ENCODE peak calls at places on chromosomes 1 and 21, in seven cellular contexts. Y is A549, A is sigmoid colon, X is Panc1, S is testis, G is gastrocnemius medialis, O is astrocyte. C is an unnamed sample.

GRCh38 chr1:207309775-207310273 is 11.7 kb upstream of the CD55 start:
- DNase-seq in X (peak), G (peak), A (no peak), Y (peak), S (peak), O (peak), C (peak)

GRCh38 chr1:218380125-218380977 is 35.2 kb downstream of the TGFB2 start:
- DNase-seq in O (peak), X (no peak), S (peak), Y (peak), G (no peak), A (no peak), C (peak)

GRCh38 chr1:186658999-186659398 is 21.2 kb downstream of the PTGS2 start:
- DNase-seq in O (no peak), Y (no peak), G (no peak), S (no peak), X (no peak), A (no peak), C (no peak)

GRCh38 chr1:41741244-41741643 is 177.5 kb downstream of the HIVEP3 start:
- DNase-seq in Y (no peak), X (no peak), S (no peak), G (no peak), A (no peak), O (no peak), C (no peak)

GRCh38 chr1:2548068-2548589 is 8.0 kb upstream of the TNFRSF14 start:
- DNase-seq in Y (peak), G (peak), A (peak), O (peak), X (no peak), S (peak), C (no peak)

GRCh38 chr1:11634759-11635158 is 19.5 kb downstream of the FBXO2 start:
- DNase-seq in O (no peak), X (no peak), S (no peak), G (no peak), A (no peak), Y (no peak), C (no peak)

GRCh38 chr1:869499-870244 is 54.1 kb upstream of the SAMD11 start:
- DNase-seq in O (no peak), X (no peak), Y (peak), G (peak), S (peak), A (peak), C (no peak)

GRCh38 chr1:15341228-15341627 is 68.5 kb upstream of the EFHD2 start:
- DNase-seq in X (no peak), O (no peak), A (no peak), S (no peak), G (no peak), Y (no peak), C (no peak)

GRCh38 chr1:76784502-76784901 is 82.8 kb upstream of the ST6GALNAC5 start:
- DNase-seq in S (no peak), X (no peak), Y (no peak), O (no peak), A (no peak), G (no peak), C (no peak)

GRCh38 chr1:199954701-199955100 is 72.8 kb upstream of the NR5A2 start:
- DNase-seq in X (no peak), O (no peak), A (no peak), G (no peak), Y (no peak), S (peak), C (no peak)

GRCh38 chr1:235960799-235961198 is 94.1 kb upstream of the LYST start:
- DNase-seq in X (no peak), Y (no peak), A (no peak), S (no peak), O (no peak), G (no peak), C (no peak)

GRCh38 chr1:48977273-48977672 is 200.6 kb upstream of the BEND5 start:
- DNase-seq in Y (no peak), O (no peak), G (no peak), S (no peak), A (no peak), X (no peak), C (no peak)

GRCh38 chr1:54970901-54971300 is 9.5 kb upstream of the TMEM61 start:
- DNase-seq in Y (no peak), X (no peak), A (no peak), O (no peak), G (no peak), S (no peak), C (no peak)

GRCh38 chr1:162997499-162998285 is 71.5 kb upstream of the RGS4 start:
- DNase-seq in Y (no peak), A (no peak), G (no peak), O (peak), S (no peak), X (no peak), C (no peak)

GRCh38 chr21:16418211-16418610 is 688.4 kb downstream of the USP25 start:
- DNase-seq in G (no peak), X (no peak), A (no peak), O (peak), Y (no peak), S (no peak), C (no peak)

GRCh38 chr1:22410401-22410800 is 41.2 kb upstream of the ZBTB40 start:
- DNase-seq in X (no peak), G (no peak), A (no peak), S (no peak), O (no peak), Y (no peak), C (no peak)

GRCh38 chr1:150006881-150007401 is 3.6 kb downstream of the OTUD7B start:
- DNase-seq in S (no peak), X (no peak), Y (no peak), A (no peak), O (peak), G (no peak), C (no peak)

GRCh38 chr1:154386643-154387352 is 18.3 kb upstream of the IL6R start:
- DNase-seq in O (no peak), S (no peak), G (no peak), Y (no peak), A (peak), X (no peak), C (no peak)

GRCh38 chr1:232062967-232063366 is 436.4 kb downstream of the DISC1 start:
- DNase-seq in S (no peak), O (no peak), Y (no peak), G (no peak), X (no peak), A (no peak), C (no peak)

DNA sequence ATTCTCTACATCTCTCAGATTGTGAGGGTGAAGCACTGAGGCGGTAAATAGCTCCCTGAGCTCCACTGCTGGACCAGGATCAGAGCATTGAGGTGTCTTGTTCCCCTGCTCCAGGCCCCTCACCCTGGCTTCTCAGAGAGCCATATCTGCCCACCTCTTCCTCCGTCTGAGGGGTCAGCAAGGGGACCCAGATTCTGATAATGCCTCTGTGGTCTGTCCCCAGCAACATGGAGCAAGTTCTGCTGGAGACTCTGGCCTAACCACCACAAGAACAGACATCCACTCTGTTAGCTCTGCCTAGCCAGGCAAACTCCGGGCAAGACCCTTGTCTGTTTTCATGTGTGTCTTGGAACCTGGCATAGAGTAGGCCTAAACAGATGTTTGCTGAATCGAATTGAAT is 2.2 kb downstream of the TRAF5 start:
- DNase-seq in Y (no peak), S (no peak), X (no peak), A (no peak), G (no peak), O (no peak), C (no peak)
- H3K4me3 ChIP-seq in Y (no peak), S (no peak), X (no peak), A (peak), G (no peak), O (no peak), C (no peak)

GRCh38 chr1:169931795-169932195 is 38.1 kb upstream of the SCYL3 start:
- DNase-seq in S (no peak), Y (no peak), G (no peak), X (no peak), A (no peak), O (peak), C (no peak)
- TF ChIP-seq CTCF in S (no peak), Y (no peak), G (no peak), X (no peak), A (no peak), O (no peak), C (no peak)

GRCh38 chr1:26154750-26155149 is 4.1 kb upstream of the FAM110D start:
- DNase-seq in X (no peak), A (no peak), Y (no peak), S (no peak), O (no peak), G (peak), C (no peak)

GRCh38 chr1:26153966-26154572 is 4.8 kb upstream of the FAM110D start:
- DNase-seq in G (no peak), Y (no peak), S (no peak), X (no peak), O (no peak), A (no peak), C (no peak)

GRCh38 chr1:26158271-26159112 is at the start of gene FAM110D:
- DNase-seq in G (peak), S (no peak), X (no peak), A (peak), O (no peak), Y (no peak), C (no peak)

GRCh38 chr1:26155370-26156284 is 3.3 kb upstream of the FAM110D start:
- DNase-seq in S (no peak), G (peak), Y (no peak), O (no peak), A (no peak), X (no peak), C (no peak)

DNA sequence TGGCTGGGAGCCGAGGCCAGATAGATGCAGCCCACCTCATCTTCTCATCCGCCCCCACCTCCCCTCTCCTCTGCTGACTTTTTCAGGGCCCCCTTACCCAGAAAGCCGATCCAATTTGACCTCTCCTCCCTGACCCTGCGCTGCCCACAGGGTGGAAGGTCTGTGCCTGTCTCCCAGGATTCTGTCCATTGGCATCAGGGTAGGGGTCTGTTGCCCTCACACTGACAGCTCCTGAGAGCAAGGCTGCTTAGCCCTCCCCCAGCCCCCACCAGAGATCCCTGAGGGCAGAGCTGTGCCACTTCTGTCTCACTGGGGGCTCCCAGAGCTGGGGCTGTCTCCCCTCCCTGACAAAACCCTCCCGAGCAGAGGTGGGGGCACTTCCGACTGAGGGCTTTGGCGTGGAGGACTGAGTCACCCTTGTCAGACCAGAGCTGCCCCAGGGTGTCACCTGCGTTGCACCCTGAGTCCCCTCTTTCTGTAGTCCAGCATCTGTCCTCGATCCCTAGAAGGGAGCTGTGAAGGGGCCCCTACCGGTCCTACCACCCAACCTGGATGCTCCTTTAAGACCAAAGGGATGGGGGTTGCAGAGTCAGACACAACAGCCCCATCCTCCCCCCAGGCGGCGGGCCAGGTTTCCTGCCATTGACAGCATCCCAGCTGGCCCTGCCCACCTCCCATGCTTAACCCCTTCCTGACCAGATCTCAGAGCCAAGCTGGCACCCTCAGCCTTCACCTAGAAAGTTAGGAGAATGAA is 2.4 kb upstream of the FAM110D start:
- DNase-seq in G (peak), A (no peak), Y (peak), S (no peak), X (no peak), O (no peak), C (no peak)
- H3K4me3 ChIP-seq in G (peak), A (peak), Y (no peak), S (no peak), X (no peak), O (no peak), C (no peak)

GRCh38 chr1:53722025-53722424 is 16.9 kb downstream of the GLIS1 start:
- DNase-seq in A (no peak), X (no peak), G (no peak), Y (no peak), O (no peak), S (no peak), C (no peak)

GRCh38 chr1:53727461-53727860 is 11.5 kb downstream of the GLIS1 start:
- DNase-seq in X (no peak), Y (no peak), O (no peak), S (no peak), A (no peak), G (no peak), C (no peak)

GRCh38 chr1:53726009-53726600 is 12.9 kb downstream of the GLIS1 start:
- DNase-seq in A (no peak), S (no peak), O (no peak), X (no peak), Y (no peak), G (no peak), C (no peak)

GRCh38 chr1:53728196-53728595 is 10.8 kb downstream of the GLIS1 start:
- DNase-seq in O (no peak), Y (no peak), A (no peak), S (no peak), X (no peak), G (no peak), C (no peak)

DNA sequence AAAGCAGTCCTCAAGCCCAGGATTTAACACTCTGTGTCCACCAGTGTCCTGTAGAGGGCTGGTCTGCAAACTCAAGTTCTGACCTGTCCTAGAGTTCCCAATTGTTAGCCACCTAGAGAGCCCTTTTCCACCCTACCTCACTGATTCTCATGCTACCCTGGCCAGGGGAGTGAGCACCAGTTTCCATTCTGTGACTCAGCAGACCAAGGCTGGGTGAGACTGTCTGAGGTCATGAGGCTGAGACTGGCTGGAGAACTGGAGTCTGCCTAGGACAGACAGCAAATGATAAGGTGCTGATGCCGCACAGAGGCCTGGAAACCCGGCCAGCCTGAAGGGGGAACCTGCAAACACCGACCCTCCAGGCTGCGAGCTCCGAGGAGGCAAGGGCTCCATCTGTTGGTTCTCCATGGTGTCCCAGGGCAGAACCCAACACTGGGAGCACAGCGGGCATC is 13.7 kb downstream of the GLIS1 start:
- DNase-seq in Y (no peak), G (no peak), A (no peak), O (peak), S (no peak), X (no peak), C (no peak)
- TF ChIP-seq CTCF in Y (no peak), G (no peak), A (no peak), O (peak), S (no peak), X (peak), C (peak)

GRCh38 chr1:156064615-156065014 is 3.7 kb downstream of the RAB25 start:
- DNase-seq in O (no peak), X (no peak), Y (no peak), S (no peak), A (no peak), G (no peak), C (no peak)

GRCh38 chr1:156069490-156070455 is 8.8 kb downstream of the RAB25 start:
- DNase-seq in X (no peak), G (no peak), S (no peak), Y (no peak), A (no peak), O (no peak), C (no peak)

GRCh38 chr1:156065871-156066270 is 4.9 kb downstream of the RAB25 start:
- DNase-seq in S (no peak), Y (no peak), G (no peak), X (no peak), A (no peak), O (no peak), C (no peak)

GRCh38 chr1:156065212-156065611 is 4.3 kb downstream of the RAB25 start:
- DNase-seq in S (no peak), A (no peak), X (no peak), Y (no peak), G (no peak), O (no peak), C (no peak)

DNA sequence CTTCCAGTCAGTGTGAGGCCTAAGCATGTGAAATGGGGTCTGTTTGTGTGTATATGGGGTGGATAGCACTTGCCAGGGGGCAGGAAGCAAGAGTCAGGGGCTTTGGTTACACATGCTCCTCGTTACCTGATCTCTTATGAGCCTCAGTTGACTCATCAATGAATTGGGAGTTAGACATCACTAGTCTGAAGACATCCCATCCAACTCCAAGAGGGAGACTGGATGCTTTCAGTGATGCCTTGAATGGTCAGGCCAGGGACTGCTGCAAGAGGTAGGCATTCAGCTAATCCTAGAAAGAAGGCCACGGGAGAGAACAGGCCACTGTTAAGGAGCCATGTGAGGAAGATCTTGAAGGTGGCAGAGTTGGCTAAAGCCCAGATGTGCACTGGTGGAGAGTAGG is 6.3 kb downstream of the RAB25 start:
- DNase-seq in O (no peak), G (no peak), A (no peak), Y (no peak), S (no peak), X (no peak), C (no peak)
- H3K4me3 ChIP-seq in O (no peak), G (no peak), A (no peak), Y (no peak), S (no peak), X (no peak), C (no peak)

GRCh38 chr1:40394456-40395172 is 21.1 kb downstream of the SMAP2 start:
- DNase-seq in X (no peak), Y (no peak), A (no peak), S (no peak), G (no peak), O (peak), C (no peak)
- TF ChIP-seq CTCF in X (no peak), Y (no peak), A (no peak), S (no peak), G (no peak), O (no peak), C (no peak)

GRCh38 chr1:117828206-117828605 is 101.2 kb downstream of the GDAP2 start:
- DNase-seq in G (no peak), A (peak), X (no peak), Y (no peak), S (peak), O (peak), C (no peak)

GRCh38 chr1:117826119-117826518 is 103.3 kb downstream of the GDAP2 start:
- DNase-seq in Y (no peak), G (no peak), X (no peak), O (no peak), S (no peak), A (no peak), C (no peak)

GRCh38 chr1:117824612-117825011 is 104.8 kb downstream of the GDAP2 start:
- DNase-seq in X (no peak), G (peak), O (peak), A (no peak), Y (no peak), S (no peak), C (no peak)

GRCh38 chr1:117825414-117825813 is 104.0 kb downstream of the GDAP2 start:
- DNase-seq in O (no peak), G (peak), Y (no peak), A (peak), X (no peak), S (no peak), C (no peak)

GRCh38 chr1:117826551-117827078 is 102.8 kb downstream of the GDAP2 start:
- DNase-seq in X (peak), S (no peak), Y (peak), O (peak), A (peak), G (peak), C (peak)
- H3K4me3 ChIP-seq in X (no peak), S (no peak), Y (no peak), O (no peak), A (no peak), G (no peak), C (no peak)

GRCh38 chr1:204791453-204792366 is 79.0 kb upstream of the NFASC start:
- DNase-seq in O (peak), X (peak), G (peak), A (peak), Y (peak), S (peak), C (no peak)
- TF ChIP-seq CTCF in O (peak), X (peak), G (peak), A (no peak), Y (peak), S (peak), C (peak)

DNA sequence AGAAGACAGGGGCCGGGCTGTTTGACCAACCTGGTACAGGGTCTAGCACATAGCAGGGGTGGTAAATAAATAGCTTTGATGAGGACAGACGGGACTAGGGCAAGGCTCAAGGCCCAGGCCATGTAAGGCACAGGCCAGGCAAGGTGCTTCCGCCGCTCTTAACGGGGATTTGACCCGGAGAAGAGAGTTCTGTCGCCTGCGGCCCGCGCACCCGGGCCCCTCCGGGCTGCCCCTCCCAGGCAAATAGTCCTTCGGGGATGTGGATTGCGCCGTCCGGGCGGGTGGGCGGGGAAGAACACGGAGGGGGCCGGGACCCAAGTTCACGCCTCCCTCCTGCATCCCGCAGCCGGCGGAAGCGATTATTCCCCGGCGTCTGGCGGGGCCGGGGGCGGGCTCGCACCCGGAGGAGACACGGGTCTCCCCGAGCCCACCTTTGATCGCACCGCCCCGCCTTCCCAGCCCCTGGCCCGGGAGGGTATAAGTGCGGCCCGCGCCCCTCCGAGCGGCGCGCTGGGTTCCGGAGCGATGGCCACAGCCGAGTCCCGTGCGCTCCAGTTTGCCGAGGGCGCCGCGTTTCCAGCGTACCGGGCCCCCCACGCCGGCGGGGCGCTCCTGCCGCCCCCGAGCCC is at the start of gene MIXL1:
- DNase-seq in G (no peak), Y (no peak), O (no peak), S (no peak), X (no peak), A (no peak), C (no peak)
- H3K4me3 ChIP-seq in G (no peak), Y (peak), O (peak), S (peak), X (peak), A (peak), C (peak)